ENCODE peak calls at places on chromosome 11, in six cellular contexts. D, Y, B, W, L and X are unnamed samples.

GRCh38 chr11:93604276-93604675 is 57.2 kb upstream of the CEP295 start:
- DNase-seq in D (no peak), Y (peak), B (no peak), W (no peak), L (no peak), X (no peak)

GRCh38 chr11:9150501-9150900 is 59.1 kb upstream of the SCUBE2 start:
- DNase-seq in D (no peak), Y (no peak), B (no peak), W (peak), L (no peak), X (no peak)

GRCh38 chr11:12390258-12390657 is 12.9 kb downstream of the PARVA start:
- DNase-seq in D (no peak), Y (no peak), B (no peak), W (no peak), L (no peak), X (no peak)

GRCh38 chr11:842370-843002 is at the start of the genes POLR2L and TSPAN4:
- DNase-seq in D (peak), Y (peak), B (peak), W (peak), L (peak), X (peak)

GRCh38 chr11:1338201-1339065 is 29.0 kb upstream of the TOLLIP start:
- DNase-seq in D (no peak), Y (no peak), B (no peak), W (no peak), L (no peak), X (no peak)

GRCh38 chr11:31340903-31341572 is 28.5 kb downstream of the DCDC1 start:
- DNase-seq in D (peak), Y (peak), B (peak), W (peak), L (no peak), X (peak)

GRCh38 chr11:114135737-114136151 is 76.2 kb downstream of the ZBTB16 start:
- DNase-seq in D (no peak), Y (peak), B (no peak), W (peak), L (no peak), X (no peak)

GRCh38 chr11:94148189-94148588 is 19.5 kb downstream of the PANX1 start:
- DNase-seq in D (no peak), Y (no peak), B (no peak), W (no peak), L (no peak), X (no peak)

GRCh38 chr11:3157381-3158130 is 7.6 kb downstream of the OSBPL5 start:
- DNase-seq in D (no peak), Y (no peak), B (no peak), W (no peak), L (no peak), X (peak)

GRCh38 chr11:86176165-86176884 is 68.2 kb upstream of the EED start:
- DNase-seq in D (no peak), Y (peak), B (no peak), W (peak), L (peak), X (no peak)

GRCh38 chr11:3167143-3168119 is 2.3 kb upstream of the OSBPL5 start:
- DNase-seq in D (peak), Y (no peak), B (no peak), W (no peak), L (no peak), X (no peak)

GRCh38 chr11:128894685-128895084 is 3.5 kb downstream of the KCNJ5 start:
- DNase-seq in D (peak), Y (no peak), B (no peak), W (peak), L (no peak), X (no peak)

GRCh38 chr11:96465537-96465936 is 75.7 kb downstream of the JRKL start:
- DNase-seq in D (peak), Y (no peak), B (no peak), W (no peak), L (no peak), X (no peak)

GRCh38 chr11:43578346-43579170 is 102.0 kb upstream of the HSD17B12 start:
- DNase-seq in D (no peak), Y (no peak), B (peak), W (no peak), L (no peak), X (no peak)

GRCh38 chr11:34198523-34198922 is 93.1 kb downstream of the NAT10 start:
- DNase-seq in D (no peak), Y (no peak), B (no peak), W (no peak), L (no peak), X (no peak)

GRCh38 chr11:10205928-10206327 is 88.1 kb downstream of the SBF2 start:
- DNase-seq in D (peak), Y (no peak), B (no peak), W (no peak), L (no peak), X (no peak)

GRCh38 chr11:118921121-118921928 is 4.4 kb downstream of the BCL9L start:
- DNase-seq in D (no peak), Y (no peak), B (peak), W (peak), L (peak), X (no peak)

GRCh38 chr11:111531156-111531555 is 9.4 kb upstream of the LAYN start:
- DNase-seq in D (no peak), Y (no peak), B (no peak), W (no peak), L (no peak), X (no peak)

GRCh38 chr11:109426442-109426841 is 4.5 kb downstream of the C11orf87 start:
- DNase-seq in D (no peak), Y (no peak), B (peak), W (peak), L (no peak), X (no peak)

GRCh38 chr11:18223937-18224387 is 12.6 kb downstream of the SAA4 start:
- DNase-seq in D (no peak), Y (no peak), B (no peak), W (no peak), L (no peak), X (no peak)

GRCh38 chr11:11411401-11411985 is 58.4 kb upstream of the CSNK2A3 start:
- DNase-seq in D (no peak), Y (no peak), B (no peak), W (no peak), L (no peak), X (no peak)

GRCh38 chr11:103624708-103625623 is 411.5 kb upstream of the DDI1 start:
- DNase-seq in D (no peak), Y (no peak), B (peak), W (peak), L (no peak), X (no peak)

GRCh38 chr11:105244157-105244820 is 104.7 kb upstream of the CARD18 start:
- DNase-seq in D (peak), Y (peak), B (peak), W (peak), L (no peak), X (no peak)

GRCh38 chr11:44766972-44767278 is 40.2 kb downstream of the TSPAN18 start:
- DNase-seq in D (peak), Y (no peak), B (no peak), W (peak), L (no peak), X (no peak)

GRCh38 chr11:115716577-115717214 is 212.5 kb upstream of the CADM1 start:
- DNase-seq in D (no peak), Y (no peak), B (no peak), W (no peak), L (no peak), X (no peak)

GRCh38 chr11:108019870-108020540 is 11.3 kb downstream of the CUL5 start:
- DNase-seq in D (peak), Y (no peak), B (no peak), W (peak), L (no peak), X (no peak)

GRCh38 chr11:126766425-126766824 is 234.1 kb downstream of the KIRREL3 start:
- DNase-seq in D (no peak), Y (no peak), B (no peak), W (no peak), L (no peak), X (no peak)

GRCh38 chr11:2833051-2833937 is 52.3 kb downstream of the CDKN1C start:
- DNase-seq in D (no peak), Y (no peak), B (no peak), W (no peak), L (no peak), X (no peak)

GRCh38 chr11:83292709-83293435 is 6.7 kb upstream of the CCDC90B start:
- DNase-seq in D (peak), Y (peak), B (peak), W (peak), L (peak), X (peak)

GRCh38 chr11:128522943-128523518 is 64.3 kb downstream of the ETS1 start:
- DNase-seq in D (no peak), Y (no peak), B (no peak), W (no peak), L (peak), X (peak)

GRCh38 chr11:122976734-122977454 is 4.7 kb downstream of the BSX start:
- DNase-seq in D (no peak), Y (no peak), B (no peak), W (no peak), L (no peak), X (no peak)

GRCh38 chr11:35585411-35585810 is 32.8 kb upstream of the FJX1 start:
- DNase-seq in D (no peak), Y (no peak), B (no peak), W (no peak), L (no peak), X (no peak)

GRCh38 chr11:47870404-47870803 is 22.3 kb upstream of the NUP160 start:
- DNase-seq in D (no peak), Y (no peak), B (no peak), W (no peak), L (no peak), X (no peak)